ENCODE peak calls at places on chromosomes 16 and 17, in eight cellular contexts. S is choroid plexus epithelial cell, Z is fibroblast of lung, I is GM12878, W is ovary, F is Caco-2, A is right cardiac atrium, J is aorta. Q is an unnamed sample.
A peak's percentile ranks its signal among the peaks of the same experiment; 100 is the strongest.

GRCh38 chr17:32909787-32910369 is 18.1 kb upstream of the TMEM98 start:
- DNase-seq in S (peak; percentile 96), Z (peak; percentile 87), I (peak; percentile 46), W (peak; percentile 84), F (peak; percentile 90), A (peak; percentile 65), J (peak; percentile 76), Q (peak; percentile 89)

GRCh38 chr17:50638851-50639767 is 4.4 kb downstream of the ABCC3 start:
- DNase-seq in S (peak; percentile 93), Z (peak; percentile 95), I (no peak), W (peak; percentile 93), F (peak; percentile 83), A (peak; percentile 94), J (peak; percentile 98), Q (peak; percentile 96)

GRCh38 chr17:56700919-56701420 is 107.5 kb downstream of the NOG start:
- DNase-seq in S (no peak), Z (no peak), I (no peak), W (no peak), F (no peak), A (peak; percentile 50), J (no peak), Q (peak; percentile 54)

GRCh38 chr16:77679901-77680300 is 42.4 kb upstream of the NUDT7 start:
- DNase-seq in S (no peak), Z (peak; percentile 14), I (no peak), W (no peak), F (no peak), A (no peak), J (no peak), Q (peak; percentile 56)

GRCh38 chr17:48528153-48528912 is 2.5 kb downstream of the HOXB1 start:
- DNase-seq in S (no peak), Z (no peak), I (no peak), W (no peak), F (no peak), A (no peak), J (no peak), Q (no peak)

GRCh38 chr17:28249706-28250105 is 69.3 kb upstream of the TMEM97 start:
- DNase-seq in S (no peak), Z (no peak), I (no peak), W (no peak), F (no peak), A (no peak), J (no peak), Q (no peak)

GRCh38 chr17:65794572-65794971 is 233.1 kb upstream of the AXIN2 start:
- DNase-seq in S (peak; percentile 69), Z (peak; percentile 36), I (no peak), W (no peak), F (peak; percentile 52), A (no peak), J (no peak), Q (peak; percentile 38)

GRCh38 chr16:8872967-8873865 is 4.4 kb upstream of the CARHSP1 start:
- DNase-seq in S (no peak), Z (no peak), I (no peak), W (no peak), F (no peak), A (peak; percentile 20), J (no peak), Q (no peak)

GRCh38 chr17:50944054-50944901 is 78.1 kb upstream of the TOB1 start:
- DNase-seq in S (peak; percentile 60), Z (peak; percentile 36), I (no peak), W (peak; percentile 55), F (peak; percentile 98), A (peak; percentile 92), J (peak; percentile 81), Q (peak; percentile 65)

GRCh38 chr17:82229686-82230626 is 1.1 kb downstream of the SLC16A3 start:
- DNase-seq in S (no peak), Z (peak; percentile 22), I (no peak), W (peak; percentile 36), F (no peak), A (peak; percentile 74), J (peak; percentile 66), Q (no peak)
- H3K4me3 ChIP-seq in S (peak overlapping the region; percentile 68), Z (peak overlapping the region; percentile 68), I (peak overlapping the region; percentile 99), W (peak overlapping the region; percentile 50), F (peak overlapping the region; percentile 59), A (peak overlapping the region; percentile 69), J (no peak overlapping the region), Q (peak overlapping the region; percentile 81)

GRCh38 chr17:2694381-2695242 is 17.0 kb downstream of the CLUH start:
- DNase-seq in S (no peak), Z (no peak), I (no peak), W (no peak), F (peak; percentile 34), A (no peak), J (no peak), Q (no peak)
- H3K4me3 ChIP-seq in S (no peak overlapping the region), Z (no peak overlapping the region), I (no peak overlapping the region), W (no peak overlapping the region), F (no peak overlapping the region), A (no peak overlapping the region), J (no peak overlapping the region), Q (no peak overlapping the region)

GRCh38 chr16:12902511-12903324 is 1.3 kb downstream of the SHISA9 start:
- DNase-seq in S (no peak), Z (no peak), I (no peak), W (no peak), F (no peak), A (no peak), J (no peak), Q (no peak)

GRCh38 chr16:12901204-12901596 is 198 bp upstream of the SHISA9 start:
- DNase-seq in S (peak; percentile 1), Z (no peak), I (no peak), W (no peak), F (no peak), A (no peak), J (no peak), Q (no peak)

GRCh38 chr16:12899529-12900168 is 1.7 kb upstream of the SHISA9 start:
- DNase-seq in S (no peak), Z (no peak), I (no peak), W (no peak), F (no peak), A (no peak), J (no peak), Q (no peak)

GRCh38 chr16:12901597-12902436 is at the start of gene SHISA9:
- DNase-seq in S (peak; percentile 2), Z (no peak), I (no peak), W (no peak), F (no peak), A (no peak), J (no peak), Q (no peak)

GRCh38 chr16:12900599-12901203 is 697 bp upstream of the SHISA9 start:
- DNase-seq in S (no peak), Z (no peak), I (no peak), W (no peak), F (no peak), A (no peak), J (no peak), Q (no peak)
- H3K4me3 ChIP-seq in S (no peak overlapping the region), Z (no peak overlapping the region), I (no peak overlapping the region), W (no peak overlapping the region), F (no peak overlapping the region), A (no peak overlapping the region), J (no peak overlapping the region), Q (no peak overlapping the region)

GRCh38 chr17:64775701-64776570 is 113.8 kb upstream of the SMURF2 start:
- DNase-seq in S (no peak), Z (no peak), I (no peak), W (no peak), F (no peak), A (peak; percentile 48), J (no peak), Q (no peak)
- H3K4me3 ChIP-seq in S (no peak overlapping the region), Z (no peak overlapping the region), I (no peak overlapping the region), W (no peak overlapping the region), F (no peak overlapping the region), A (no peak overlapping the region), J (no peak overlapping the region), Q (no peak overlapping the region)

DNA sequence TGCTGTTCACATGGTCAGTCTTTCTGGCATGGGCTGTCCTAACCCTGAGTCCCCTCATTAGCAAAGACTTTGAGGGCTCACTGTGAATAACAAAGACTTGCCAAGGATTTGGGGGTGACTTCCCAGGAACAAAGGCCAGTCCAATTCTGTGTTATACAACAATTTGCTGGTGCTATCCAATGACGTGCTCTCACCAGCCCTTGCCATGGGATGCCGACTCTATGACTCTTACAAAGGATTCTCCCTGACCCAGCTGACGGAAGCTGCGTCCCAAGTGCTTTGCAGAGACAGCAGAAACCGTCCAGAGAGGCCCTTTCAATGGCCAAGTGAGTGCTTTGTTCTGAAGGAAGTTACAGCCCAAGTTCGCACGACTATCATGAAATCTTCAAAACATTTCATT is 345.3 kb upstream of the TNRC6C start:
- DNase-seq in S (no peak), Z (no peak), I (no peak), W (no peak), F (no peak), A (no peak), J (peak; percentile 43), Q (peak; percentile 10)
- H3K4me3 ChIP-seq in S (no peak overlapping the region), Z (no peak overlapping the region), I (no peak overlapping the region), W (no peak overlapping the region), F (no peak overlapping the region), A (no peak overlapping the region), J (no peak overlapping the region), Q (no peak overlapping the region)

DNA sequence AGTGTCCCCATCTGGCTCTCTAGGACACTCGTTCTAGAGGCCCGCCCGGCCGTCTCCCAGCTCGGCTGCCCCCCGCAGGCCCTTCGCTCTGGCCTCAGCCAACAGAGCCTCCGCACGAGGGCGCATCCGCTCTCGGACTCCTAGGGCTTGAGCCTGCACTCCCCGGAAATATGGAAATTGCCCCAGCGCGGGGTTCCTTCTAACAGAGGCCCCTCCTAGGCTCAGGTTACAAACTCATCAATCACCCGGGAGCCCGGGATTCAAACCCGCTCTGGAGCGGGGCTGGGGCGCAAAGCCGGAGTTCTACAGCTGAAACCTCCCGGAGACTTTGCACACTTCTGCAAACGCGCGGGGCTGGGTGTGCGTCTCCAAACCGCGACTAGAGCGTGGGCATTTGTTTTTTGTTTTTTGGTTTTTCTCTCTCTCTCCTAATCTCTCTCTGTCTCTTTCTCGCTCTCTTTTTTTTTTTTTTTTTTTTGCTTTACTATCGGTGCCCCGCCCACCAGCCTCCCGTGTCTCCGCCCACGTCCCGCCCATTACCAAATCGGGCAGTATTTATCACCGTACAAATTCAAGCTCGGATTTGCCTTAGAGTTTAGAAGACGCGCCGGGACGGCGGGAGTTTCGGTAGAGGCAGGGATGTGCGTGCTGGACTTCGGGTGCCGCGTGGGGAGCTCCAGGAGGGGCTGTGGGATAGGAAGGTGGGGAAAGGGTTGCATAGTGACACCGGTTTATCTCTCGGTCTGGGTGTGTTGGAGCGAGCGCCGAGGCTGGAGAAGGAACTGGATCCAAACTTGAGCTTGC is 2.4 kb upstream of the FOXL1 start:
- DNase-seq in S (peak; percentile 97), Z (peak; percentile 99), I (no peak), W (peak; percentile 60), F (peak; percentile 93), A (peak; percentile 95), J (peak; percentile 94), Q (peak; percentile 97)
- H3K4me3 ChIP-seq in S (peak overlapping the region; percentile 64), Z (peak overlapping the region; percentile 74), I (no peak overlapping the region), W (no peak overlapping the region), F (peak overlapping the region; percentile 49), A (peak overlapping the region; percentile 49), J (peak overlapping the region; percentile 52), Q (peak overlapping the region; percentile 72)

Q was measured in fibroblast of villous mesenchyme.